ENCODE peak calls at places on chromosomes 6 and 20, in nine cellular contexts. O is psoas muscle, S is tibial nerve, Z is esophagus muscularis mucosa, E is keratinocyte, M is fibroblast of lung, D is IMR-90, Q is AG04450, C is bronchial epithelial cell. U is an unnamed sample.
A peak's percentile ranks its signal among the peaks of the same experiment; 100 is the strongest.

GRCh38 chr20:32585011-32585518 is at the start of gene NOL4L:
- DNase-seq in O (no peak), S (no peak), Z (no peak), E (no peak), M (peak; percentile 32), D (no peak), Q (no peak), C (no peak), U (no peak)

GRCh38 chr6:9783567-9783966 is 631.3 kb downstream of the TFAP2A start:
- DNase-seq in O (no peak), S (no peak), Z (no peak), E (no peak), M (no peak), D (peak; percentile 65), Q (peak; percentile 27), C (no peak), U (no peak)

GRCh38 chr20:43915209-43916072 is 789 bp downstream of the TOX2 start:
- DNase-seq in O (no peak), S (no peak), Z (no peak), E (no peak), M (peak; percentile 53), D (peak; percentile 23), Q (no peak), C (no peak), U (no peak)

GRCh38 chr6:164344801-164345291 is 930.3 kb downstream of the QKI start:
- DNase-seq in O (no peak), S (peak; percentile 27), Z (no peak), E (no peak), M (peak; percentile 6), D (no peak), Q (no peak), C (no peak), U (no peak)

GRCh38 chr6:71642793-71643192 is 243.6 kb upstream of the RIMS1 start:
- DNase-seq in O (no peak), S (no peak), Z (no peak), E (no peak), M (no peak), D (no peak), Q (no peak), C (no peak), U (no peak)

GRCh38 chr6:157017861-157018260 is 240.7 kb downstream of the ARID1B start:
- DNase-seq in O (no peak), S (no peak), Z (no peak), E (no peak), M (no peak), D (peak; percentile 15), Q (no peak), C (peak; percentile 65), U (no peak)

GRCh38 chr6:136527831-136528230 is 22.4 kb downstream of the MAP7 start:
- DNase-seq in O (no peak), S (no peak), Z (no peak), E (no peak), M (no peak), D (no peak), Q (no peak), C (no peak), U (peak; percentile 74)

GRCh38 chr6:124927806-124928205 is 34.4 kb upstream of the RNF217 start:
- DNase-seq in O (no peak), S (no peak), Z (no peak), E (no peak), M (peak; percentile 73), D (peak; percentile 84), Q (peak; percentile 3), C (peak; percentile 84), U (peak; percentile 73)

GRCh38 chr6:166336847-166337246 is 5.5 kb downstream of the SFT2D1 start:
- DNase-seq in O (no peak), S (no peak), Z (no peak), E (no peak), M (no peak), D (no peak), Q (no peak), C (no peak), U (no peak)

GRCh38 chr6:27911953-27912446 is at the start of gene OR2B2:
- DNase-seq in O (no peak), S (no peak), Z (no peak), E (no peak), M (no peak), D (no peak), Q (no peak), C (no peak), U (no peak)

GRCh38 chr6:33249732-33250625 is 21.7 kb downstream of the VPS52 start:
- DNase-seq in O (no peak), S (no peak), Z (no peak), E (no peak), M (peak; percentile 84), D (peak; percentile 88), Q (no peak), C (peak; percentile 94), U (peak; percentile 94)

GRCh38 chr6:6546318-6547110 is 42.0 kb upstream of the LY86 start:
- DNase-seq in O (peak; percentile 41), S (peak; percentile 30), Z (no peak), E (no peak), M (peak; percentile 37), D (peak; percentile 1), Q (no peak), C (peak; percentile 16), U (no peak)

GRCh38 chr6:70292144-70292543 is 10.7 kb downstream of the COL9A1 start:
- DNase-seq in O (no peak), S (no peak), Z (no peak), E (no peak), M (no peak), D (no peak), Q (no peak), C (no peak), U (no peak)

GRCh38 chr20:17969276-17969883 is 562 bp downstream of the MGME1 start:
- DNase-seq in O (peak; percentile 40), S (no peak), Z (no peak), E (no peak), M (no peak), D (no peak), Q (no peak), C (peak; percentile 57), U (peak; percentile 60)
- TF ChIP-seq CTCF in O (no peak), S (no peak), Z (no peak), E (no peak), M (no peak), D (no peak), Q (no peak), C (no peak), U (no peak)

GRCh38 chr20:35708502-35708901 is 9.3 kb downstream of the ROMO1 start:
- DNase-seq in O (no peak), S (no peak), Z (no peak), E (no peak), M (no peak), D (no peak), Q (no peak), C (no peak), U (no peak)

GRCh38 chr20:35711588-35712209 is 12.5 kb downstream of the ROMO1 start:
- DNase-seq in O (no peak), S (no peak), Z (no peak), E (no peak), M (no peak), D (no peak), Q (no peak), C (no peak), U (no peak)

GRCh38 chr20:35709269-35709668 is 10.1 kb downstream of the ROMO1 start:
- DNase-seq in O (no peak), S (no peak), Z (no peak), E (no peak), M (no peak), D (no peak), Q (no peak), C (no peak), U (peak; percentile 0)

GRCh38 chr20:35710039-35710438 is 10.8 kb downstream of the ROMO1 start:
- DNase-seq in O (no peak), S (no peak), Z (no peak), E (no peak), M (no peak), D (no peak), Q (no peak), C (no peak), U (peak; percentile 1)

DNA sequence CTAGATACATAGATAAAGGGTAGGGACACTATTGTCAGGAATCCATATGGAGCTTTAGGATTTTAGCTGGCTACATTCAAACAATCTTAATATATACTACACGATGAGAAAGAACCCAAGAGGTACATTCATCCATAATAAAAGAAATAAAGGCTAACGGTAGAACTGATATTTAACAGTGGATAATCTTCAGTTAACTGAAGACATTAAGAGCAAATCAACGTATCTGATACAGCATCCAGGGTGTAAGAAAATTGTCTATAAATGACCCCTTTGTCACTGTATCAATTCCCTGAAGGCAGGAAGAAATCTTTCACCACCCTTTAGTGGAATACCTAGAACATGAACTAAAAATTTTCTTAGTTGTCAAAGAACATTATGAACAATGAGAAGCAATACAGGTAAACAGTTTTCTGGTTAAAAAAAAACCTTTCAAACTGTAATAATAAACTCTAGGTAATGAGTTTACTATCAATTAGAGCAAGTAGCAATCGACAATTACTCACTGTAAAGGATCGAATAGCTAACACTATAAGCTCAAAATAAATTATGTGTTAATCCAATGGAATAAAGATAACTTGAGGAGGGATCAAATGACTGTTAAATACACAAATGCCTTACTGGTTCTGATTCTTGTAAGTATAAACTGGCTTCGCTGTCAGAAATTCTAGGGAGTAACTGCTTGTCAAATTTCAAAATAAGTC is 11.8 kb downstream of the ROMO1 start:
- DNase-seq in O (no peak), S (no peak), Z (no peak), E (no peak), M (no peak), D (no peak), Q (no peak), C (no peak), U (no peak)
- H3K4me3 ChIP-seq in O (no peak overlapping the region), S (no peak overlapping the region), Z (no peak overlapping the region), E (no peak overlapping the region), M (no peak overlapping the region), D (no peak overlapping the region), Q (no peak overlapping the region), C (no peak overlapping the region), U (no peak overlapping the region)

GRCh38 chr6:5395719-5396118 is 134.4 kb downstream of the FARS2 start:
- DNase-seq in O (no peak), S (no peak), Z (no peak), E (no peak), M (no peak), D (no peak), Q (no peak), C (no peak), U (no peak)
- TF ChIP-seq CTCF in O (no peak), S (no peak), Z (no peak), E (no peak), M (no peak), D (no peak), Q (peak; percentile 1), C (no peak), U (no peak)

DNA sequence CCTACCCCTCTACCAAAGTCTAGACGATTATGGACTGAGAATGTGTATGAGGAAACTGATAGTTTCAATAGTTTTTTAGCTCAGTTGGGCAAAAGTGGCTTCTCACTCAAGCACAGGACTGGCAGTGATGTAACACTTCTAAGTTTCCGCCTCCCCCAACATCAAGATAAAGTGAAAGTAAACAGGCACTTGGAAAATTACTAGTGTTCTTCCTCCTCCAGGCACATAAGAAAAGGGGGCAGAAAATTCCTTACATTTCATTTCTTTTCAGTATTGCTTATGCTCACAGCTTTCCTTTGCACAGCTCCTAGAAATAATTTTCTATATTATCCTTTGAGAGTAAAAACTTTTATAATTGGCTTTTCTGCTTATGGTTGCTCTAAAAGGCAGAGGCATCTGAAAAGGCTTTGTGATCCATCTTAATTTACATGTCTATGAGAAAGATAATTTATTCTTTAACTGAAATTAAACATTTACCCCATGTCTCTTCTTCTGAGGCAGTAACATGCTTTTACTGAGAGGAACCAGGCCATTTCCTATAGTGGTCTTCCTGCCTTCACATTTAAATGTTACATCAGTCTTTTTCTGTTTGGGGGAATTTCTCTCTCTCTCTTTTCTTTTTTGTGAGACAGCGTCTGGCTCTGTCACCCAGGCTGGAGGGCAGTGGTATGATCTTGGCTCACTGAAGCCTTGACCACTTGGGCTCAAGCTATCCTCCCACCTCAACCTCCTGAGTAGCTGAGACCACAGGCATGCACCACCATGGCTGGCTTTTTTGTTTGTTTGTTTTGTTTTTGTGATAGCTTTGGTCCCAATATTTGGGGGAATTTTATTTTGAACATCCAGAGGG is 65.0 kb upstream of the EEF1A1 start:
- DNase-seq in O (no peak), S (peak; percentile 69), Z (no peak), E (no peak), M (peak; percentile 83), D (peak; percentile 85), Q (peak; percentile 34), C (peak; percentile 69), U (peak; percentile 86)
- H3K4me3 ChIP-seq in O (peak overlapping the region; percentile 46), S (peak overlapping the region; percentile 8), Z (peak overlapping the region; percentile 43), E (peak overlapping the region; percentile 54), M (peak overlapping the region; percentile 64), D (peak overlapping the region; percentile 29), Q (peak overlapping the region; percentile 14), C (no peak overlapping the region), U (peak overlapping the region; percentile 39)

U was measured in foreskin fibroblast.